ENCODE peak calls at places on chromosomes 3 and 15, in ten cellular contexts. Z, D, N, B, F, O, J, H, V and E are unnamed samples.

GRCh38 chr3:104810896-104811295 is 555.8 kb upstream of the ALCAM start:
- DNase-seq in Z (no peak), H (no peak), J (no peak), B (no peak), V (peak), D (no peak), N (no peak), O (no peak), F (no peak), E (no peak)

GRCh38 chr3:42503251-42503924 is 945 bp downstream of the VIPR1 start:
- DNase-seq in N (no peak), O (no peak), J (no peak), H (no peak), F (no peak), B (no peak), V (no peak), Z (no peak), D (no peak), E (no peak)

GRCh38 chr3:114554716-114555115 is 260.9 kb downstream of the TIGIT start:
- DNase-seq in O (no peak), B (no peak), D (no peak), H (no peak), N (peak), Z (no peak), F (no peak), V (no peak), J (no peak), E (no peak)

GRCh38 chr3:42652611-42653302 is 740 bp upstream of the ZBTB47 start:
- DNase-seq in N (peak), H (peak), O (peak), D (peak), B (no peak), Z (no peak), V (no peak), J (no peak), F (peak), E (no peak)

GRCh38 chr3:47664519-47664918 is 85.9 kb upstream of the CSPG5 start:
- DNase-seq in Z (no peak), H (no peak), D (no peak), N (peak), O (peak), B (no peak), F (no peak), V (no peak), J (no peak), E (no peak)

GRCh38 chr3:102979202-102979601 is 544.4 kb downstream of the ZPLD1 start:
- DNase-seq in N (no peak), H (no peak), J (no peak), D (no peak), O (no peak), F (peak), V (no peak), Z (no peak), B (no peak), E (no peak)

GRCh38 chr15:77985931-77986480 is 91.5 kb downstream of the TBC1D2B start:
- DNase-seq in J (no peak), F (no peak), V (no peak), D (peak), N (no peak), B (no peak), H (no peak), O (no peak), Z (no peak), E (no peak)

GRCh38 chr3:87209115-87209514 is 18.0 kb upstream of the CHMP2B start:
- DNase-seq in F (no peak), J (no peak), O (no peak), D (no peak), H (no peak), V (no peak), Z (no peak), N (no peak), B (no peak), E (no peak)

GRCh38 chr3:181279239-181279565 is 289.7 kb upstream of the DNAJC19 start:
- DNase-seq in B (no peak), Z (no peak), J (no peak), F (no peak), V (no peak), O (no peak), H (no peak), D (no peak), N (no peak), E (no peak)

GRCh38 chr3:187567026-187567425 is 103.2 kb downstream of the SST start:
- DNase-seq in O (peak), J (no peak), D (no peak), B (no peak), H (no peak), Z (no peak), N (peak), V (no peak), F (peak), E (no peak)

GRCh38 chr3:197801801-197802504 is 10.9 kb downstream of the LRCH3 start:
- DNase-seq in Z (no peak), V (peak), F (peak), N (peak), D (no peak), O (peak), H (no peak), B (no peak), J (no peak), E (no peak)

GRCh38 chr15:59099162-59099685 is 5.7 kb upstream of the CCNB2 start:
- DNase-seq in D (no peak), Z (no peak), H (no peak), N (no peak), V (no peak), O (no peak), F (no peak), J (no peak), B (no peak), E (no peak)

GRCh38 chr3:128572644-128573105 is 77.9 kb downstream of the RPN1 start:
- DNase-seq in J (no peak), V (no peak), H (no peak), D (no peak), Z (peak), B (no peak), N (no peak), F (no peak), O (no peak), E (peak)